ENCODE peak calls at places on chromosomes 5 and 9, in eight cellular contexts. A is WTC11; L is amygdala; G is CD8-positive, alpha-beta T cell; B is nephron progenitor cell; E is CD4-positive, alpha-beta T cell; P is NCI-H69; W is GM12865. N is an unnamed sample.

GRCh38 chr5:17157916-17158529 is 59.4 kb upstream of the BASP1 start:
- DNase-seq in L (no peak), W (no peak), A (no peak), G (no peak), E (no peak), P (no peak), B (no peak), N (no peak)

GRCh38 chr9:114518120-114518519 is 12.8 kb upstream of the WHRN start:
- DNase-seq in E (no peak), G (no peak), B (no peak), W (no peak), L (no peak), A (no peak), P (no peak), N (no peak)

GRCh38 chr5:77882670-77883257 is 106.6 kb upstream of the TBCA start:
- DNase-seq in P (no peak), A (no peak), E (no peak), W (peak), B (no peak), G (no peak), L (no peak), N (no peak)

GRCh38 chr9:121852646-121853616 is 201.5 kb downstream of the DAB2IP start:
- DNase-seq in W (no peak), P (no peak), E (no peak), L (no peak), G (no peak), B (no peak), A (no peak), N (no peak)

GRCh38 chr5:135324897-135325650 is 74.0 kb downstream of the MACROH2A1 start:
- DNase-seq in G (peak), L (no peak), P (no peak), E (peak), W (no peak), A (no peak), B (no peak), N (no peak)

GRCh38 chr9:108631890-108632289 is 223.9 kb downstream of the ACTL7B start:
- DNase-seq in W (no peak), L (no peak), P (no peak), E (no peak), A (no peak), B (no peak), G (no peak), N (no peak)

GRCh38 chr9:120212853-120213200 is 367.1 kb downstream of the CDK5RAP2 start:
- DNase-seq in A (no peak), E (no peak), B (no peak), W (no peak), P (no peak), G (no peak), L (no peak), N (no peak)

GRCh38 chr5:175493260-175493659 is 14.9 kb downstream of the SFXN1 start:
- DNase-seq in L (no peak), W (no peak), E (no peak), G (no peak), P (no peak), A (no peak), B (no peak), N (no peak)

GRCh38 chr9:112283854-112284253 is 49.6 kb downstream of the PTBP3 start:
- DNase-seq in A (no peak), G (no peak), L (no peak), B (no peak), E (no peak), P (peak), W (peak), N (no peak)

GRCh38 chr5:138024117-138024516 is 8.8 kb downstream of the FAM13B start:
- DNase-seq in W (no peak), E (no peak), G (no peak), B (no peak), L (no peak), P (no peak), A (no peak), N (no peak)

GRCh38 chr5:73450672-73451217 is 2.2 kb upstream of the FOXD1 start:
- DNase-seq in B (no peak), P (no peak), A (no peak), L (no peak), E (no peak), G (no peak), W (no peak), N (no peak)

GRCh38 chr5:10501554-10502075 is 59.9 kb downstream of the ROPN1L start:
- DNase-seq in A (no peak), L (no peak), G (no peak), E (no peak), W (no peak), B (no peak), P (peak), N (no peak)

GRCh38 chr5:178074266-178074952 is 38.9 kb upstream of the N4BP3 start:
- DNase-seq in P (peak), L (no peak), B (no peak), E (no peak), G (no peak), W (peak), A (no peak), N (no peak)

GRCh38 chr5:63085551-63085950 is 506.9 kb downstream of the LRRC70 start:
- DNase-seq in L (no peak), P (no peak), W (no peak), G (no peak), A (no peak), E (no peak), B (no peak), N (no peak)

GRCh38 chr5:116437922-116438578 is 136.6 kb downstream of the SEMA6A start:
- DNase-seq in B (no peak), L (no peak), A (no peak), G (no peak), W (no peak), P (peak), E (no peak), N (no peak)

GRCh38 chr5:172074896-172075295 is 68.5 kb upstream of the FBXW11 start:
- DNase-seq in B (no peak), L (no peak), E (no peak), P (no peak), G (no peak), W (no peak), A (no peak), N (peak)

GRCh38 chr5:8981496-8981895 is 564.4 kb downstream of the SEMA5A start:
- DNase-seq in L (no peak), A (no peak), B (no peak), E (no peak), P (no peak), G (no peak), W (no peak), N (no peak)

GRCh38 chr5:38468202-38468656 is 88.2 kb downstream of the LIFR start:
- DNase-seq in B (no peak), A (no peak), W (no peak), P (no peak), L (no peak), E (no peak), G (no peak), N (no peak)

GRCh38 chr5:34040411-34040810 is 2.6 kb downstream of the C1QTNF3 start:
- DNase-seq in A (no peak), B (no peak), W (no peak), P (no peak), L (no peak), E (no peak), G (no peak), N (no peak)

GRCh38 chr9:127921592-127922120 is 4.8 kb upstream of the ST6GALNAC4 start:
- DNase-seq in L (peak), E (peak), W (peak), G (peak), A (peak), B (peak), P (peak), N (peak)

GRCh38 chr9:13508086-13508485 is 228.6 kb upstream of the MPDZ start:
- DNase-seq in W (no peak), P (no peak), A (no peak), E (no peak), G (no peak), B (no peak), L (no peak), N (no peak)

GRCh38 chr5:32027717-32028321 is 146.3 kb downstream of the GOLPH3 start:
- DNase-seq in G (no peak), B (no peak), L (no peak), A (no peak), E (no peak), P (peak), W (no peak), N (no peak)

GRCh38 chr9:134326754-134327526 is 685 bp downstream of the RXRA start:
- DNase-seq in G (no peak), L (no peak), B (peak), W (no peak), E (no peak), A (no peak), P (peak), N (no peak)

GRCh38 chr9:123373941-123374340 is 17.9 kb downstream of the CRB2 start:
- DNase-seq in A (peak), W (no peak), E (no peak), G (no peak), P (no peak), L (no peak), B (peak), N (peak)

GRCh38 chr9:101536938-101537337 is 3.3 kb downstream of the RNF20 start:
- DNase-seq in G (peak), P (no peak), B (peak), W (peak), L (no peak), E (no peak), A (peak), N (peak)

GRCh38 chr9:25677301-25678146 is 720 bp downstream of the TUSC1 start:
- DNase-seq in L (peak), E (no peak), A (peak), G (no peak), B (no peak), P (peak), W (no peak), N (peak)

GRCh38 chr9:106755727-106756126 is 107.2 kb upstream of the ZNF462 start:
- DNase-seq in A (no peak), E (no peak), G (no peak), P (peak), B (no peak), L (no peak), W (no peak), N (no peak)

GRCh38 chr5:93273176-93273575 is 307.8 kb downstream of the NR2F1-AS1 start:
- DNase-seq in P (no peak), A (no peak), L (no peak), G (no peak), W (no peak), E (no peak), B (no peak), N (no peak)

GRCh38 chr5:173231996-173232498 is 3.0 kb downstream of the NKX2-5 start:
- DNase-seq in A (no peak), W (no peak), L (no peak), P (no peak), G (no peak), E (no peak), B (no peak), N (no peak)

GRCh38 chr9:126275386-126276001 is 51.1 kb upstream of the MVB12B start:
- DNase-seq in A (no peak), E (no peak), P (no peak), W (no peak), B (no peak), L (peak), G (no peak), N (no peak)

GRCh38 chr9:562330-562729 is 279.2 kb upstream of the DMRT1 start:
- DNase-seq in L (no peak), A (no peak), P (no peak), E (no peak), G (no peak), W (no peak), B (no peak), N (no peak)

GRCh38 chr9:83024501-83025125 is 38.3 kb downstream of the RASEF start:
- DNase-seq in E (no peak), W (no peak), L (no peak), B (no peak), P (no peak), A (no peak), G (no peak), N (no peak)

GRCh38 chr9:137454145-137454505 is 5.0 kb downstream of the NSMF start:
- DNase-seq in L (no peak), P (no peak), A (peak), E (peak), W (peak), G (peak), B (peak), N (peak)

GRCh38 chr5:95899040-95899439 is 62.6 kb downstream of the ELL2 start:
- DNase-seq in B (no peak), W (no peak), G (no peak), L (no peak), E (no peak), A (no peak), P (no peak), N (no peak)

GRCh38 chr5:145979270-145980223 is 43.2 kb downstream of the SH3RF2 start:
- DNase-seq in W (no peak), E (no peak), P (peak), G (no peak), A (no peak), L (no peak), B (no peak), N (no peak)

GRCh38 chr9:99023831-99024230 is 80.1 kb downstream of the COL15A1 start:
- DNase-seq in A (no peak), G (no peak), L (no peak), E (no peak), P (peak), W (no peak), B (no peak), N (peak)

GRCh38 chr5:94031631-94032030 is 290.2 kb upstream of the POU5F2 start:
- DNase-seq in P (no peak), W (no peak), B (no peak), E (no peak), A (no peak), G (no peak), L (no peak), N (no peak)

N was measured in ecto neural progenitor cell.